ENCODE peak calls at places on chromosomes 13 and 19, in four cellular contexts. D is heart left ventricle, C is right lobe of liver, S is AG04450. M is an unnamed sample. For H3K27me3, the result is how much of the 10 kb centered on the place peaks cover.

GRCh38 chr13:30156826-30157615 is 150.3 kb downstream of the KATNAL1 start:
- DNase-seq in D (no peak), C (no peak), S (no peak), M (no peak)

GRCh38 chr13:29573190-29573589 is 22.3 kb downstream of the SLC7A1 start:
- DNase-seq in D (peak), C (no peak), S (no peak), M (no peak)

GRCh38 chr19:3292958-3293529 is 68.6 kb downstream of the CELF5 start:
- DNase-seq in D (no peak), C (peak), S (no peak), M (no peak)

GRCh38 chr19:50537769-50538230 is 24.1 kb upstream of the ASPDH start:
- DNase-seq in D (peak), C (peak), S (peak), M (no peak)

GRCh38 chr13:76783798-76784197 is 102.4 kb downstream of the KCTD12 start:
- DNase-seq in D (no peak), C (no peak), S (no peak), M (no peak)

GRCh38 chr19:5218255-5218855 is 122.3 kb downstream of the PTPRS start:
- DNase-seq in D (no peak), C (no peak), S (no peak), M (no peak)

GRCh38 chr13:67148219-67148583 is 81.9 kb downstream of the PCDH9 start:
- DNase-seq in D (no peak), C (no peak), S (no peak), M (peak)

GRCh38 chr19:32830231-32831014 is 39.1 kb downstream of the SLC7A9 start:
- DNase-seq in D (no peak), C (no peak), S (peak), M (peak)

GRCh38 chr19:19105365-19106060 is 32.8 kb downstream of the TMEM161A start:
- DNase-seq in D (peak), C (peak), S (no peak), M (no peak)

GRCh38 chr13:34410653-34411052 is 531.4 kb upstream of the NBEA start:
- DNase-seq in D (no peak), C (no peak), S (no peak), M (no peak)

GRCh38 chr19:13132471-13133166 is 14.6 kb downstream of the NACC1 start:
- DNase-seq in D (no peak), C (no peak), S (no peak), M (no peak)

GRCh38 chr19:769610-770009 is 18.7 kb downstream of the MISP start:
- DNase-seq in D (no peak), C (no peak), S (no peak), M (no peak)

GRCh38 chr19:768424-768823 is 17.5 kb downstream of the MISP start:
- DNase-seq in D (no peak), C (no peak), S (peak), M (peak)

GRCh38 chr19:772043-772442 is 21.1 kb downstream of the MISP start:
- DNase-seq in D (no peak), C (no peak), S (no peak), M (no peak)

GRCh38 chr19:772730-773436 is 22.0 kb downstream of the MISP start:
- DNase-seq in D (no peak), C (no peak), S (no peak), M (no peak)

GRCh38 chr19:771332-771785 is 20.4 kb downstream of the MISP start:
- DNase-seq in D (no peak), C (no peak), S (no peak), M (no peak)
- TF ChIP-seq CTCF in D (peak), C (peak), S (peak), M (peak)

GRCh38 chr19:40513345-40513678 is 46.5 kb downstream of the SPTBN4 start:
- DNase-seq in D (no peak), C (no peak), S (no peak), M (no peak)
- H3K4me3 ChIP-seq in D (no peak), C (no peak), S (no peak), M (no peak)

GRCh38 chr13:112251930-112252585 is 124.1 kb upstream of the SPACA7 start:
- DNase-seq in D (no peak), C (no peak), S (no peak), M (no peak)
- H3K27me3 ChIP-seq in D (under half), C (under half), S (under half), M (under half)

GRCh38 chr19:38385057-38385803 is 2.6 kb downstream of the GGN start:
- DNase-seq in D (no peak), C (no peak), S (no peak), M (no peak)

GRCh38 chr19:38383184-38383583 is 4.7 kb downstream of the GGN start:
- DNase-seq in D (no peak), C (no peak), S (no peak), M (no peak)

GRCh38 chr19:38385804-38386257 is 2.0 kb downstream of the GGN start:
- DNase-seq in D (no peak), C (no peak), S (no peak), M (no peak)

GRCh38 chr19:38383743-38384142 is 4.1 kb downstream of the GGN start:
- DNase-seq in D (no peak), C (no peak), S (no peak), M (no peak)

DNA sequence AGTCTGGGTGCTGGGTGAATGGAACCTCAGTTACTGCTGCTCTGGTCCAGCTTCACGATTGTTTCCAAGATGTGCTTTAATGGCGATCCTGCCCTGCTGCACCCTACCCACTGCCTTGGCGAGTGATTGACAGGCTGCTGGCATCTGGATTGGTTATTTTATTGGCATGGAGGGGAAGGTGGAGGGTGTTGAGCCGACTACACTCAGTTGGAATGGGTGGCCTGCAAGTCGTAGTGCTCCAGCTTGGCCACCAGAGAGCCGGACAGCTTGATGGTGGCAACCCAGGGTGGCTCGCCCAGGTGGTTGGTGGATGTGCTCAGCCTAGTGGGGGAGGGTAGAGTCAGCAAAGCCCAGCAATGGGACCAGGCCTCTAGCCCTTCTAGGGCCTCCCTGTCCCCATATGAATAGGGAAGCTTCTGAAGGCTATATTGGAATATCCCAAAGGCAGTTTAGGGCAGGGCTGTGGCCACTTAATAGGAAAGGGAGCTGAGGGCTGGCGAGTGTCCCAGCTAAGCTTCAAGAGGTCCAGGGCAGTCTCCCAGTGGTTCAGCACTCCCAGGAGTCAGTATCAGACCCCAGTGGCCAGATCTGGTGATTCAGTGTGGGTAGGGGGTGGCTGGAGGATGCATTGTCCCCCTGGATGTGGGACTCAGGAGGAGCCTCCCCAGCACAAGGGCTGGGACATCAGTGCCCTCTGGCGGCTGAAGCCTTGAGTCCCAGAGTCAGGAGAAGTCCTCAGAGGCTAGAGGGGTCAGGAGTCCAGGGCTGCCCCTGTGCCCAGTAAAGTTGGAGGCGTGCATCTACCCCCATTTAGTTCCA is 3.4 kb downstream of the GGN start:
- DNase-seq in D (no peak), C (no peak), S (no peak), M (no peak)
- TF ChIP-seq CTCF in D (no peak), C (no peak), S (peak), M (peak)